ENCODE peak calls at places on chromosomes 7 and 10, in eight cellular contexts. P, F, C, Z, E, M, V and Y are unnamed samples. For H3K36me3, the result is how much of the 10 kb centered on the place peaks cover.

GRCh38 chr10:1281402-1281782 is 225.2 kb downstream of the WDR37 start:
- DNase-seq in M (no peak), F (no peak), V (no peak), C (no peak), Z (no peak), P (no peak), E (no peak), Y (no peak)

GRCh38 chr7:154438571-154438970 is 386.4 kb downstream of the DPP6 start:
- DNase-seq in V (no peak), E (no peak), Z (no peak), P (peak), C (no peak), M (no peak), F (no peak), Y (no peak)

GRCh38 chr7:130982160-130982638 is 248.2 kb upstream of the KLF14 start:
- DNase-seq in F (no peak), C (no peak), P (peak), M (peak), Z (no peak), V (no peak), E (peak), Y (no peak)

GRCh38 chr7:117834983-117835664 is 38.1 kb downstream of the CTTNBP2 start:
- DNase-seq in P (no peak), Z (no peak), V (no peak), F (no peak), C (no peak), M (no peak), E (no peak), Y (no peak)

GRCh38 chr7:34849966-34850365 is 187.3 kb downstream of the DPY19L1 start:
- DNase-seq in F (no peak), V (no peak), E (no peak), Z (no peak), P (no peak), C (no peak), M (no peak), Y (no peak)

GRCh38 chr10:28201666-28202400 is 101.0 kb downstream of the MPP7 start:
- DNase-seq in V (no peak), F (no peak), P (no peak), Z (no peak), M (peak), E (no peak), C (no peak), Y (no peak)

GRCh38 chr7:105638942-105639495 is 57.7 kb upstream of the EFCAB10 start:
- DNase-seq in Z (no peak), C (no peak), F (peak), E (no peak), P (no peak), V (no peak), M (no peak), Y (no peak)

GRCh38 chr7:81158189-81158588 is 239.3 kb upstream of the SEMA3C start:
- DNase-seq in C (no peak), F (no peak), V (no peak), M (peak), E (no peak), P (no peak), Z (no peak), Y (no peak)

GRCh38 chr10:35546824-35547225 is 58.3 kb upstream of the GJD4 start:
- DNase-seq in M (peak), F (no peak), V (no peak), C (no peak), E (no peak), P (no peak), Z (no peak), Y (peak)

GRCh38 chr7:17015575-17015974 is 133.8 kb upstream of the AGR3 start:
- DNase-seq in V (no peak), M (peak), E (no peak), F (no peak), Z (no peak), C (no peak), P (no peak), Y (no peak)

GRCh38 chr10:33314788-33315561 is 19.5 kb downstream of the NRP1 start:
- DNase-seq in F (no peak), E (no peak), V (no peak), M (peak), P (no peak), Z (no peak), C (no peak), Y (no peak)

GRCh38 chr7:136133491-136133990 is 156.4 kb upstream of the MTPN start:
- DNase-seq in C (no peak), F (no peak), Z (no peak), M (peak), V (no peak), P (no peak), E (no peak), Y (no peak)

GRCh38 chr7:16747095-16747494 is 6.5 kb upstream of the TSPAN13 start:
- DNase-seq in Z (no peak), E (no peak), M (peak), P (peak), F (no peak), V (peak), C (no peak), Y (no peak)

GRCh38 chr10:50991496-50992355 is 82.6 kb upstream of the PRKG1 start:
- DNase-seq in F (peak), Z (peak), E (no peak), P (no peak), C (peak), M (peak), V (peak), Y (no peak)

GRCh38 chr7:54904130-54904529 is 114.7 kb upstream of the EGFR start:
- DNase-seq in P (no peak), V (no peak), Z (no peak), C (no peak), E (no peak), F (no peak), M (peak), Y (peak)

GRCh38 chr7:28093617-28094232 is 86.9 kb downstream of the JAZF1 start:
- DNase-seq in E (no peak), C (peak), Z (peak), M (peak), V (peak), P (peak), F (peak), Y (no peak)

GRCh38 chr7:41996381-41997035 is 240.5 kb downstream of the GLI3 start:
- DNase-seq in P (no peak), E (no peak), M (peak), C (no peak), V (no peak), Z (no peak), F (no peak), Y (no peak)

GRCh38 chr7:128053023-128053422 is 21.8 kb upstream of the LRRC4 start:
- DNase-seq in C (no peak), M (peak), Z (no peak), V (no peak), E (no peak), F (no peak), P (no peak), Y (no peak)

GRCh38 chr7:94856643-94857042 is 50.8 kb upstream of the PPP1R9A start:
- DNase-seq in F (no peak), M (peak), E (no peak), V (no peak), C (no peak), Z (no peak), P (no peak), Y (no peak)

GRCh38 chr10:71359364-71360046 is 37.2 kb upstream of the CDH23 start:
- DNase-seq in E (no peak), M (no peak), P (no peak), F (no peak), V (no peak), Z (peak), C (peak), Y (no peak)

GRCh38 chr7:66697451-66698438 is 42.8 kb upstream of the RABGEF1 start:
- DNase-seq in F (no peak), V (peak), Z (no peak), E (no peak), P (peak), C (no peak), M (peak), Y (no peak)

GRCh38 chr7:126656165-126656564 is 596.6 kb downstream of the GRM8 start:
- DNase-seq in V (no peak), Z (no peak), C (no peak), E (no peak), P (no peak), F (no peak), M (no peak), Y (no peak)

GRCh38 chr7:24739306-24739705 is 18.0 kb downstream of the GSDME start:
- DNase-seq in M (peak), V (no peak), C (no peak), P (no peak), E (no peak), Z (no peak), F (no peak), Y (no peak)

GRCh38 chr10:123331438-123331837 is 177.2 kb downstream of the BUB3 start:
- DNase-seq in Z (no peak), M (peak), E (no peak), F (no peak), C (no peak), V (no peak), P (no peak), Y (no peak)

GRCh38 chr10:102281103-102281502 is 35.8 kb downstream of the GBF1 start:
- DNase-seq in V (no peak), E (no peak), P (no peak), Z (no peak), C (no peak), M (no peak), F (no peak), Y (no peak)

GRCh38 chr10:122285506-122286444 is 14.7 kb downstream of the BTBD16 start:
- DNase-seq in M (no peak), V (no peak), P (no peak), E (no peak), Z (no peak), C (no peak), F (no peak), Y (no peak)

GRCh38 chr10:7606977-7607404 is 59.8 kb downstream of the ITIH5 start:
- DNase-seq in P (no peak), E (no peak), F (no peak), M (no peak), Z (no peak), V (no peak), C (no peak), Y (no peak)

GRCh38 chr7:7682856-7683255 is 35.6 kb downstream of the RPA3 start:
- DNase-seq in E (no peak), C (no peak), V (no peak), P (no peak), Z (no peak), M (no peak), F (no peak), Y (no peak)

GRCh38 chr7:152056621-152057274 is 31.3 kb downstream of the GALNT11 start:
- DNase-seq in V (no peak), E (no peak), Z (no peak), F (no peak), C (no peak), P (no peak), M (no peak), Y (no peak)

GRCh38 chr7:7237201-7237977 is 55.0 kb downstream of the C1GALT1 start:
- DNase-seq in Z (no peak), M (no peak), V (no peak), C (no peak), E (no peak), F (no peak), P (no peak), Y (no peak)

GRCh38 chr7:43808410-43808809 is 49.9 kb downstream of the BLVRA start:
- DNase-seq in C (no peak), Z (no peak), V (no peak), M (no peak), E (peak), F (no peak), P (no peak), Y (no peak)

GRCh38 chr7:155851892-155852291 is 39.6 kb upstream of the SHH start:
- DNase-seq in F (no peak), M (no peak), C (no peak), E (no peak), Z (no peak), P (no peak), V (no peak), Y (no peak)

GRCh38 chr10:124243702-124244121 is 150.3 kb upstream of the CHST15 start:
- DNase-seq in V (no peak), P (no peak), F (peak), Z (no peak), C (peak), M (no peak), E (no peak), Y (no peak)

GRCh38 chr10:102413053-102413705 is 5.4 kb downstream of the PSD start:
- DNase-seq in E (no peak), F (no peak), P (peak), V (no peak), Z (no peak), M (no peak), C (no peak), Y (no peak)

GRCh38 chr7:149844445-149844844 is 6.3 kb downstream of the ZNF862 start:
- DNase-seq in Z (no peak), M (no peak), F (no peak), P (no peak), V (no peak), E (no peak), C (no peak), Y (no peak)

GRCh38 chr10:63866747-63867140 is 345.5 kb downstream of the REEP3 start:
- DNase-seq in M (no peak), P (no peak), C (no peak), E (no peak), F (no peak), Z (no peak), V (no peak), Y (no peak)

GRCh38 chr7:159141660-159142059 is 3.0 kb downstream of the VIPR2 start:
- DNase-seq in E (no peak), Z (no peak), P (no peak), M (no peak), V (peak), F (no peak), C (no peak), Y (no peak)

GRCh38 chr7:131454538-131454937 is 101.9 kb downstream of the PODXL start:
- DNase-seq in C (no peak), F (no peak), V (no peak), P (no peak), E (no peak), Z (no peak), M (no peak), Y (no peak)

GRCh38 chr7:99407849-99408346 is 499 bp downstream of the PDAP1 start:
- DNase-seq in Z (peak), V (peak), C (no peak), E (no peak), M (peak), F (peak), P (peak), Y (no peak)
- H3K36me3 ChIP-seq in Z (under half), V (half or more), C (half or more), E (under half), M (under half), F (under half), P (half or more), Y (under half)

GRCh38 chr7:2353113-2353512 is 1.5 kb upstream of the EIF3B start:
- DNase-seq in V (no peak), M (no peak), F (no peak), P (no peak), E (no peak), Z (no peak), C (no peak), Y (no peak)
- H3K4me3 ChIP-seq in V (peak), M (peak), F (no peak), P (peak), E (no peak), Z (no peak), C (peak), Y (peak)

GRCh38 chr7:139594911-139595476 is 71.5 kb downstream of the CLEC2L start:
- DNase-seq in P (no peak), Z (no peak), F (no peak), M (peak), C (no peak), V (no peak), E (no peak), Y (no peak)
- H3K36me3 ChIP-seq in P (half or more), Z (under half), F (under half), M (under half), C (half or more), V (half or more), E (under half), Y (under half)

GRCh38 chr10:86936661-86937501 is 20.5 kb downstream of the MMRN2 start:
- DNase-seq in V (no peak), C (no peak), P (no peak), M (peak), F (no peak), E (no peak), Z (no peak), Y (no peak)

GRCh38 chr10:86931872-86932271 is 25.5 kb downstream of the MMRN2 start:
- DNase-seq in C (no peak), M (no peak), V (no peak), F (no peak), P (no peak), E (no peak), Z (no peak), Y (no peak)

GRCh38 chr10:86929445-86929844 is 28.0 kb downstream of the MMRN2 start:
- DNase-seq in F (no peak), P (no peak), M (no peak), E (no peak), C (no peak), Z (no peak), V (no peak), Y (no peak)

GRCh38 chr10:86937502-86938154 is 19.8 kb downstream of the MMRN2 start:
- DNase-seq in C (no peak), E (no peak), M (no peak), F (no peak), V (no peak), P (no peak), Z (no peak), Y (no peak)

DNA sequence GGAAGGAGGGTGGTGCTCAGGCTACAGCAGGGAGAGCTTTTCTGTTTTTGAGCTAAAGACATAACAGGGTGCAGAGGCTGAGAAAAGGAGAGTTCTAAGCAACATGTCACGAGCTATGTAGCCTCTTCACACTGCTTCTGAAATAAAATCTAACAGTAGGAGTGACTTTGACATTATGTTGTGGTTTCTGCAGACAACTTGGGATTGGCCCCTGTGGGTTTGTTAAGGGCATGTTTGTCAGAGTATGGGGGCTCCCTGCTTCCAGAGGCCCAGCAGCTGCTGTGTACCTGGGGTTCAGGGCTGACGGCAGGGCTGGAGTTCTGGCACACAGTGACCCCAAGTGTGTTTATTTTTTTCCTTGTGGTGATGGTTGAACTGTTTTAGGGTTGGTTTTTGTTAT is 24.7 kb downstream of the MMRN2 start:
- DNase-seq in E (no peak), C (no peak), Z (no peak), P (no peak), F (no peak), M (no peak), V (no peak), Y (no peak)
- H3K4me3 ChIP-seq in E (no peak), C (no peak), Z (no peak), P (no peak), F (no peak), M (no peak), V (no peak), Y (no peak)

GRCh38 chr7:869348-869747 is 7.0 kb upstream of the GET4 start:
- DNase-seq in M (no peak), C (no peak), E (no peak), Z (no peak), F (no peak), P (no peak), V (no peak), Y (no peak)
- H3K36me3 ChIP-seq in M (under half), C (half or more), E (under half), Z (under half), F (under half), P (half or more), V (half or more), Y (under half)

DNA sequence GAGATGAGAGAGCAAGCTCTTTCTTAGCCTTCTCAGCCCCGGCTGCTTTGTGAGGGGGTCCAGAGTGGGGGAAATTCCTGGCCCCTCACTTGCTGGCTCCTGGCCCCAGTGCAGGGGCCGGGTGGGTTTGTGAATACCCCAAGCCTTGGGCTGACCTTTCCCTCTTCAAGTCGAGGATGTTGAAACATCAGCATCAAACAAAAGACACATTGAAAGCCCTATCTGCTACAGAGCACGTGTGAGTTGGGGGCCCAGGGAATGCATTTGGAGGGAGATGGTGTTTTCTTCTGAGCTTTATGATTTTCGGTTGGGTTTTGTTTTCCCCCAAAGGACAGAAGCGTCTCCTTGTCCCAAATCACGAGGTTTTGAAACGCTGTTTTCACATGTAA is 2.8 kb downstream of the ZMIZ1 start:
- DNase-seq in P (no peak), V (no peak), M (no peak), F (no peak), E (no peak), Z (no peak), C (no peak), Y (no peak)
- H3K4me3 ChIP-seq in P (no peak), V (peak), M (peak), F (peak), E (no peak), Z (peak), C (peak), Y (peak)

GRCh38 chr10:99880071-99880835 is 97.8 kb downstream of the ABCC2 start:
- DNase-seq in C (no peak), E (no peak), Z (peak), P (peak), V (peak), F (no peak), M (no peak), Y (no peak)

GRCh38 chr10:99883523-99883922 is 101.1 kb downstream of the ABCC2 start:
- DNase-seq in P (no peak), V (no peak), M (no peak), F (no peak), C (no peak), E (no peak), Z (no peak), Y (no peak)

GRCh38 chr10:99875473-99875872 is 93.0 kb downstream of the ABCC2 start:
- DNase-seq in P (no peak), F (no peak), M (no peak), V (no peak), Z (no peak), E (no peak), C (no peak), Y (no peak)

GRCh38 chr10:99881371-99881770 is 98.9 kb downstream of the ABCC2 start:
- DNase-seq in M (no peak), F (no peak), V (no peak), P (peak), E (no peak), C (no peak), Z (no peak), Y (no peak)
- H3K36me3 ChIP-seq in M (under half), F (under half), V (half or more), P (under half), E (under half), C (half or more), Z (under half), Y (under half)